ENCODE peak calls at places on chromosomes 4 and X, in four cellular contexts. X, U, C and L are unnamed samples.

GRCh38 chr4:25827373-25827772 is 35.4 kb downstream of the SEL1L3 start:
- DNase-seq in U (no peak), C (no peak), X (no peak), L (no peak)

GRCh38 chrX:130990723-130991122 is 67.4 kb upstream of the ARHGAP36 start:
- DNase-seq in X (no peak), U (no peak), C (no peak), L (no peak)

GRCh38 chr4:16770887-16771286 is 127.6 kb downstream of the LDB2 start:
- DNase-seq in X (no peak), U (no peak), C (no peak), L (no peak)

GRCh38 chr4:5458676-5459075 is 249.7 kb downstream of the EVC2 start:
- DNase-seq in X (no peak), U (no peak), C (no peak), L (no peak)

GRCh38 chr4:184529283-184529682 is 54.9 kb upstream of the IRF2 start:
- DNase-seq in C (no peak), U (no peak), X (no peak), L (no peak)

GRCh38 chr4:40763228-40763716 is 13.5 kb downstream of the NSUN7 start:
- DNase-seq in C (no peak), U (peak), X (no peak), L (no peak)

GRCh38 chr4:42671431-42672194 is 14.7 kb upstream of the ATP8A1 start:
- DNase-seq in C (peak), U (no peak), X (no peak), L (no peak)

GRCh38 chrX:80285131-80285773 is 135.0 kb upstream of the TENT5D start:
- DNase-seq in C (peak), X (no peak), U (no peak), L (no peak)

GRCh38 chr4:7418131-7418943 is 16.4 kb downstream of the PSAPL1 start:
- DNase-seq in X (peak), C (peak), U (no peak), L (no peak)

GRCh38 chr4:12615822-12616221 is 868.3 kb downstream of the RAB28 start:
- DNase-seq in X (no peak), C (no peak), U (no peak), L (no peak)

GRCh38 chrX:153333821-153334653 is at the start of gene ZNF275:
- DNase-seq in U (peak), C (peak), X (peak), L (peak)

GRCh38 chr4:76753814-76754213 is 144.1 kb downstream of the SOWAHB start:
- DNase-seq in X (no peak), C (no peak), U (peak), L (peak)

GRCh38 chr4:76752911-76753494 is 144.9 kb downstream of the SOWAHB start:
- DNase-seq in C (no peak), X (no peak), U (peak), L (peak)

GRCh38 chr4:76749361-76749760 is 148.6 kb downstream of the SOWAHB start:
- DNase-seq in X (no peak), C (no peak), U (no peak), L (no peak)

GRCh38 chr4:76750716-76751115 is 147.2 kb downstream of the SOWAHB start:
- DNase-seq in U (no peak), X (no peak), C (no peak), L (no peak)

DNA sequence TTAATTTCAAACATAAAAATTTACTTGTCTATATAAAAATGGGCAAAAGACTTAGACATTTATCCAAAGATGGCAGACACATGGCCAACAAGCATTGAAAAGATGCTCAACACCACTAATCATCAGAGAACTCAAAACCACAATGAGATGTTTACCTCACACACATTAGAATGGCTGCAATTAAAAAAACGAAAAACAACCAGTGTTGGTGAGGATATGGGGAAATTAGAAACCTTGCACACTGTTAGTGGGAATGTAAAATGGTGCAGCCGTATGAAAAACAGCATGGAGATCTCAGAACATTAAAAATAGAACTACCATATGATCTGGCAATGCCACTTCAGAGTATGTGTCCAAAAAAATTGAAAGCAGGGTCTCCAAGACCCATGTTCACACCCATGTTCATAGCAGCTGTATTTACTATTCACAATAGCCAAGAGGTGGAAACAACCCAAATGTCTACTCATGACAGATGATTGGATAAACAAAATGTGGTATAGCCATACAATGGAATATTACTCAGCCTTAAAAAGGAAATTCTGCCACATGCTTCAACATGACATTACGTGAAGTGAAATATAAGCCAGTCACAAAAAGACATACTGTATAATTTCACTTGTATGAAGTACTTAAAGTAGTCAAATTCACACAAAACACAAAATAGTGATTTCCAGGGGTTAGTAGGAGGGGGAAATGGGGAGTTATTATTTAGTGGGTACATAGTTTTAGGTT is 146.2 kb downstream of the SOWAHB start:
- DNase-seq in X (no peak), U (no peak), C (no peak), L (no peak)
- TF ChIP-seq CTCF in X (no peak), U (no peak), C (no peak), L (no peak)

DNA sequence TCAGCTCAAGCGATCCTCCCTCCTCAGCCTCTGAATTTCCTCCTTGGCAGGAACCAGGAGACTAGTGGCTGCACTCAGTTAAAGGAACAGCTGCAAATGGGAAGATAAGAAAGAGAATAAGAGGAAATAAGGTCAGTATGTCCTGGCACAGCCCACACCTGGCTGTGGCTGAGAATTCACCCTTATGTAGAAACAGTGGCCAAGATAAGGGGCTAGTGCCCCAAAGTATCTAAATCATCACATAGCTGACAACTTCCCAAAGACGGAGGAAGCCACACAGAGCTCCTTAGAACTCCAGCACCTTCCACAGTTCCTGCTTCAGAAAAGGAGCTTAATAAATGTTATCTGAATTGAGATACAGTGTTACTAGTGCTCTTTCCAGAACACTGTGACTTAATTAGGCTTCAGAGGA is 2.3 kb upstream of the CHIC2 start:
- DNase-seq in X (no peak), C (no peak), U (no peak), L (no peak)
- H3K4me3 ChIP-seq in X (no peak), C (no peak), U (no peak), L (no peak)

GRCh38 chr4:18695733-18696527 is 674.4 kb upstream of the LCORL start:
- DNase-seq in X (no peak), U (no peak), C (no peak), L (no peak)
- TF ChIP-seq CTCF in X (no peak), U (peak), C (no peak), L (no peak)

DNA sequence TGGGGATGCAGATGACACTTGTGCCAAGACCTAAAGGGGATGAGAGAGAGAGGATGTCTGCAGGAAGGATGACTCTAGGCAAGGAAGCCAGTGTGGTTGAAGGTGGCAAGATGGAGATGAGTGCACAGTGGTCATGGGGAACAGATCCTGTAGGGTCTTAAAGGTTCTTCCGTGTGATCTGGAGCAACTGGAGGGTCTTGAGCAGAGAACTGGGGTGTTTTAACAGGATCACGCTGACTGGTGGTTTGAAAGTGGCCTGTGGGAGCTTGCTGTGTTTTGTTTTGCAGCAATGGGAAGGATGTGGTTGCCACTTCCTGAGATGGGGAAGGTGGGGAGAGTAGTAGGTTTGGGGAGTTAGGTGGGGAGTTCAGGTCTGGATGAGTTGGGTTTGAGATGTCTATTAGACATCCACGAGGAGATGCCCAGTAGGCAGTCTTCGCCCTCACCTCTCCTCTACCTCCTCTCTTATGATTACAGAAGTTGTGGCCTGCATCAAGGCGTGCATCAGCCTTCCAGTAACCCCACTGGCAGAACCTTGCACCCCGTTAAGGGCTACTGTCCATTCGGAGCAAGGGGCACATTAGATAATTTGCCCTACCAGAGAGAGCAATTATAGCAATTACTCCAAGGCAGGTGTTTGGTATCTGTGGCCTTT is 1.4 kb upstream of the STBD1 start:
- DNase-seq in U (no peak), X (no peak), C (no peak), L (no peak)
- H3K4me3 ChIP-seq in U (peak), X (peak), C (peak), L (peak)

DNA sequence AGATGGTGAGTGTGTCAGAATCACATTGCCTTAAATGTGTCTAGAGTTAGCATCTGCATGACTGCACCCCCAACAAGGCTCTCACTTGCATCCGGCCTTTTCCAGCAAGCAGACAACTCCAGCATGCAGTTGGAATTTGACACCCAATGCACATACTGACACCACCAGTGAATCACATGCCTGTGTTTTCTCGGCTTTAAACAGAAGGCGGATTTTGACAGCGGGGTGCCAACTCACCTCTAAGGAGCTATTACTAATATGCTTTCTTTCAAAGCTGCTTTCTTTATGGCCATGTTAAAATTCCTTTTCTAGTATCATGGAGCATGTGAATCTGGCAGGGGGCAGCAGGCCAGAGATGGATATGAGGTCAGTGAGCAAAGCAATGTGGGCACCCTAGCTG is 78.0 kb upstream of the CLNK start:
- DNase-seq in U (peak), X (no peak), C (no peak), L (peak)
- TF ChIP-seq CTCF in U (no peak), X (no peak), C (no peak), L (no peak)